ENCODE peak calls at places on chromosome 14, in nine cellular contexts. One of them, this sample, is unnamed.

GRCh38 chr14:79483472-79483871 is 727.8 kb downstream of the DIO2 start:
- DNase-seq in stomach: no peak
- DNase-seq in pancreas: no peak
- DNase-seq in neural crest cell: no peak
- DNase-seq in neuronal stem cell: no peak
- DNase-seq in body of pancreas: no peak
- DNase-seq in central memory CD4-positive, alpha-beta T cell: no peak
- DNase-seq in GM23248: peak
- DNase-seq in T-helper 17 cell: no peak
- DNase-seq in this sample: no peak

GRCh38 chr14:90828642-90829487 is 12.6 kb upstream of the TTC7B start:
- DNase-seq in stomach: peak
- DNase-seq in body of pancreas: no peak
- DNase-seq in central memory CD4-positive, alpha-beta T cell: peak
- DNase-seq in GM23248: no peak
- DNase-seq in neuronal stem cell: no peak
- DNase-seq in pancreas: peak
- DNase-seq in neural crest cell: no peak
- DNase-seq in T-helper 17 cell: no peak
- DNase-seq in this sample: no peak

GRCh38 chr14:25116607-25117006 is 66.7 kb upstream of the STXBP6 start:
- DNase-seq in pancreas: no peak
- DNase-seq in T-helper 17 cell: no peak
- DNase-seq in neuronal stem cell: no peak
- DNase-seq in GM23248: peak
- DNase-seq in stomach: no peak
- DNase-seq in neural crest cell: no peak
- DNase-seq in central memory CD4-positive, alpha-beta T cell: no peak
- DNase-seq in body of pancreas: no peak
- DNase-seq in this sample: no peak

GRCh38 chr14:99774204-99774497 is 19.1 kb upstream of the EML1 start:
- DNase-seq in stomach: no peak
- DNase-seq in GM23248: no peak
- DNase-seq in pancreas: no peak
- DNase-seq in body of pancreas: no peak
- DNase-seq in T-helper 17 cell: no peak
- DNase-seq in central memory CD4-positive, alpha-beta T cell: no peak
- DNase-seq in neural crest cell: no peak
- DNase-seq in neuronal stem cell: no peak
- DNase-seq in this sample: no peak

GRCh38 chr14:37411079-37411735 is 183.8 kb downstream of the FOXA1 start:
- DNase-seq in body of pancreas: no peak
- DNase-seq in neural crest cell: no peak
- DNase-seq in stomach: no peak
- DNase-seq in GM23248: no peak
- DNase-seq in T-helper 17 cell: no peak
- DNase-seq in central memory CD4-positive, alpha-beta T cell: no peak
- DNase-seq in neuronal stem cell: no peak
- DNase-seq in pancreas: no peak
- DNase-seq in this sample: no peak

GRCh38 chr14:105455086-105455640 is 19.5 kb upstream of the CRIP2 start:
- DNase-seq in neuronal stem cell: no peak
- DNase-seq in GM23248: no peak
- DNase-seq in T-helper 17 cell: no peak
- DNase-seq in neural crest cell: no peak
- DNase-seq in pancreas: no peak
- DNase-seq in body of pancreas: no peak
- DNase-seq in central memory CD4-positive, alpha-beta T cell: no peak
- DNase-seq in stomach: no peak
- DNase-seq in this sample: no peak

GRCh38 chr14:58637040-58637390 is 747 bp upstream of the DACT1 start:
- DNase-seq in central memory CD4-positive, alpha-beta T cell: no peak
- DNase-seq in stomach: peak
- DNase-seq in neural crest cell: no peak
- DNase-seq in body of pancreas: peak
- DNase-seq in T-helper 17 cell: no peak
- DNase-seq in pancreas: no peak
- DNase-seq in GM23248: peak
- DNase-seq in neuronal stem cell: no peak
- DNase-seq in this sample: no peak

GRCh38 chr14:59964251-59965007 is 44.5 kb downstream of the LRRC9 start:
- DNase-seq in central memory CD4-positive, alpha-beta T cell: no peak
- DNase-seq in neuronal stem cell: no peak
- DNase-seq in T-helper 17 cell: no peak
- DNase-seq in stomach: no peak
- DNase-seq in GM23248: peak
- DNase-seq in neural crest cell: no peak
- DNase-seq in body of pancreas: no peak
- DNase-seq in pancreas: no peak
- DNase-seq in this sample: no peak

GRCh38 chr14:91264151-91265150 is 19.9 kb upstream of the GPR68 start:
- DNase-seq in neuronal stem cell: no peak
- DNase-seq in stomach: peak
- DNase-seq in pancreas: no peak
- DNase-seq in central memory CD4-positive, alpha-beta T cell: no peak
- DNase-seq in body of pancreas: peak
- DNase-seq in neural crest cell: no peak
- DNase-seq in GM23248: peak
- DNase-seq in T-helper 17 cell: no peak
- DNase-seq in this sample: no peak

GRCh38 chr14:68790656-68791077 is 2.2 kb downstream of the ZFP36L1 start:
- DNase-seq in stomach: peak
- DNase-seq in GM23248: no peak
- DNase-seq in neuronal stem cell: no peak
- DNase-seq in central memory CD4-positive, alpha-beta T cell: peak
- DNase-seq in body of pancreas: no peak
- DNase-seq in neural crest cell: no peak
- DNase-seq in T-helper 17 cell: peak
- DNase-seq in pancreas: peak
- DNase-seq in this sample: no peak

GRCh38 chr14:102775855-102776760 is 1.1 kb upstream of the TRAF3 start:
- DNase-seq in neuronal stem cell: no peak
- DNase-seq in body of pancreas: peak
- DNase-seq in T-helper 17 cell: no peak
- DNase-seq in neural crest cell: no peak
- DNase-seq in pancreas: peak
- DNase-seq in GM23248: peak
- DNase-seq in central memory CD4-positive, alpha-beta T cell: no peak
- DNase-seq in stomach: peak
- DNase-seq in this sample: no peak

GRCh38 chr14:22296722-22297121 is 292.3 kb downstream of the DAD1 start:
- DNase-seq in GM23248: no peak
- DNase-seq in pancreas: no peak
- DNase-seq in neural crest cell: no peak
- DNase-seq in neuronal stem cell: no peak
- DNase-seq in body of pancreas: no peak
- DNase-seq in central memory CD4-positive, alpha-beta T cell: no peak
- DNase-seq in stomach: no peak
- DNase-seq in T-helper 17 cell: no peak
- DNase-seq in this sample: no peak

GRCh38 chr14:28142400-28143015 is 624.1 kb upstream of the FOXG1 start:
- DNase-seq in central memory CD4-positive, alpha-beta T cell: no peak
- DNase-seq in T-helper 17 cell: no peak
- DNase-seq in body of pancreas: no peak
- DNase-seq in stomach: no peak
- DNase-seq in pancreas: no peak
- DNase-seq in GM23248: no peak
- DNase-seq in neuronal stem cell: no peak
- DNase-seq in neural crest cell: no peak
- DNase-seq in this sample: no peak

GRCh38 chr14:103518416-103519042 is 4.1 kb downstream of the CKB start:
- DNase-seq in central memory CD4-positive, alpha-beta T cell: peak
- DNase-seq in pancreas: no peak
- DNase-seq in neuronal stem cell: no peak
- DNase-seq in GM23248: peak
- DNase-seq in neural crest cell: peak
- DNase-seq in body of pancreas: peak
- DNase-seq in stomach: peak
- DNase-seq in T-helper 17 cell: peak
- DNase-seq in this sample: no peak

GRCh38 chr14:42323426-42323825 is 716.8 kb downstream of the LRFN5 start:
- DNase-seq in neuronal stem cell: no peak
- DNase-seq in pancreas: no peak
- DNase-seq in T-helper 17 cell: no peak
- DNase-seq in neural crest cell: no peak
- DNase-seq in central memory CD4-positive, alpha-beta T cell: no peak
- DNase-seq in GM23248: no peak
- DNase-seq in body of pancreas: no peak
- DNase-seq in stomach: no peak
- DNase-seq in this sample: no peak

GRCh38 chr14:70289138-70289537 is 70.3 kb downstream of the COX16 start:
- DNase-seq in T-helper 17 cell: no peak
- DNase-seq in neuronal stem cell: no peak
- DNase-seq in pancreas: no peak
- DNase-seq in central memory CD4-positive, alpha-beta T cell: no peak
- DNase-seq in body of pancreas: no peak
- DNase-seq in stomach: no peak
- DNase-seq in GM23248: no peak
- DNase-seq in neural crest cell: no peak
- DNase-seq in this sample: no peak

GRCh38 chr14:100165376-100165775 is 5.9 kb upstream of the DEGS2 start:
- DNase-seq in stomach: peak
- DNase-seq in T-helper 17 cell: no peak
- DNase-seq in body of pancreas: no peak
- DNase-seq in GM23248: no peak
- DNase-seq in neuronal stem cell: no peak
- DNase-seq in central memory CD4-positive, alpha-beta T cell: no peak
- DNase-seq in pancreas: no peak
- DNase-seq in neural crest cell: no peak
- DNase-seq in this sample: no peak

GRCh38 chr14:68133856-68134255 is 314.3 kb downstream of the RAD51B start:
- DNase-seq in stomach: no peak
- DNase-seq in neural crest cell: no peak
- DNase-seq in T-helper 17 cell: no peak
- DNase-seq in neuronal stem cell: no peak
- DNase-seq in body of pancreas: no peak
- DNase-seq in GM23248: no peak
- DNase-seq in pancreas: no peak
- DNase-seq in central memory CD4-positive, alpha-beta T cell: no peak
- DNase-seq in this sample: no peak